ENCODE peak calls at places on chromosomes 2 and 18, in six cellular contexts. G, Z, F, M, V and I are unnamed samples.
A peak's percentile ranks its signal among the peaks of the same experiment; 100 is the strongest.

GRCh38 chr18:79496978-79497637 is 101.4 kb downstream of the NFATC1 start:
- DNase-seq in G (no peak), Z (no peak), F (peak; percentile 27), M (no peak), V (peak; percentile 70), I (no peak)

GRCh38 chr2:53173126-53173525 is 594.5 kb upstream of the CHAC2 start:
- DNase-seq in G (no peak), Z (no peak), F (no peak), M (no peak), V (no peak), I (no peak)

GRCh38 chr18:57249896-57250295 is 102.5 kb upstream of the ST8SIA3 start:
- DNase-seq in G (no peak), Z (no peak), F (no peak), M (no peak), V (no peak), I (no peak)

GRCh38 chr18:32289480-32290075 is 99.7 kb downstream of the MEP1B start:
- DNase-seq in G (peak; percentile 66), Z (no peak), F (no peak), M (peak; percentile 24), V (peak; percentile 63), I (peak; percentile 54)

GRCh38 chr2:23617167-23617787 is 232.3 kb downstream of the KLHL29 start:
- DNase-seq in G (no peak), Z (no peak), F (peak; percentile 61), M (peak; percentile 31), V (peak; percentile 83), I (no peak)

GRCh38 chr2:189142893-189143759 is 36.4 kb downstream of the COL5A2 start:
- DNase-seq in G (peak; percentile 70), Z (no peak), F (no peak), M (peak; percentile 61), V (no peak), I (peak; percentile 51)

GRCh38 chr2:236637691-236638569 is 68.3 kb downstream of the ACKR3 start:
- DNase-seq in G (no peak), Z (no peak), F (no peak), M (peak; percentile 17), V (no peak), I (no peak)

GRCh38 chr2:223856021-223856420 is 18.6 kb upstream of the AP1S3 start:
- DNase-seq in G (no peak), Z (no peak), F (no peak), M (no peak), V (no peak), I (no peak)

GRCh38 chr2:176934131-176934530 is 278.5 kb upstream of the HNRNPA3 start:
- DNase-seq in G (no peak), Z (no peak), F (no peak), M (no peak), V (no peak), I (no peak)

GRCh38 chr18:79780547-79780946 is 17.2 kb upstream of the KCNG2 start:
- DNase-seq in G (no peak), Z (no peak), F (peak; percentile 9), M (no peak), V (no peak), I (no peak)

GRCh38 chr2:170013802-170014551 is 164.0 kb upstream of the MYO3B start:
- DNase-seq in G (no peak), Z (no peak), F (no peak), M (no peak), V (no peak), I (no peak)

GRCh38 chr18:7926526-7926925 is 359.4 kb downstream of the PTPRM start:
- DNase-seq in G (no peak), Z (no peak), F (no peak), M (no peak), V (no peak), I (no peak)

GRCh38 chr2:64592994-64593655 is 60.6 kb downstream of the SERTAD2 start:
- DNase-seq in G (no peak), Z (no peak), F (no peak), M (no peak), V (no peak), I (no peak)

GRCh38 chr2:238100821-238101771 is 956 bp downstream of the ESPNL start:
- DNase-seq in G (no peak), Z (no peak), F (no peak), M (no peak), V (no peak), I (no peak)

GRCh38 chr18:42053188-42053781 is 98.3 kb downstream of the PIK3C3 start:
- DNase-seq in G (peak; percentile 82), Z (peak; percentile 9), F (peak; percentile 49), M (peak; percentile 54), V (peak; percentile 6), I (peak; percentile 61)

GRCh38 chr2:26560892-26561291 is 80.3 kb downstream of the CIB4 start:
- DNase-seq in G (no peak), Z (no peak), F (no peak), M (no peak), V (no peak), I (no peak)

GRCh38 chr2:189874571-189875320 is 90.5 kb downstream of the PMS1 start:
- DNase-seq in G (no peak), Z (no peak), F (no peak), M (peak; percentile 10), V (no peak), I (no peak)

GRCh38 chr2:207223051-207223450 is 57.3 kb upstream of the KLF7 start:
- DNase-seq in G (peak; percentile 49), Z (no peak), F (no peak), M (peak; percentile 81), V (peak; percentile 35), I (peak; percentile 42)

GRCh38 chr18:23719634-23720201 is 30.5 kb downstream of the LAMA3 start:
- DNase-seq in G (peak; percentile 86), Z (no peak), F (peak; percentile 58), M (peak; percentile 99), V (peak; percentile 92), I (no peak)